ENCODE peak calls at places on chromosomes 16 and 17, in nine cellular contexts. O is OCI-M1; F is Calu3; D is CD4-positive, alpha-beta memory T cell; K is cardiac muscle cell; T is HEK293T; H is activated T-helper 1 cell treated with Interleukin-2 at 50 U/mL for 16 hours; S is endothelial cell; I is WERI-Rb-1. N is an unnamed sample.
A peak's percentile ranks its signal among the peaks of the same experiment; 100 is the strongest.

GRCh38 chr17:29789186-29790170 is 140.6 kb downstream of the SSH2 start:
- DNase-seq in T (no peak), F (no peak), K (peak; percentile 85), O (peak; percentile 80), S (no peak), D (no peak), H (no peak), I (no peak), N (no peak)

GRCh38 chr17:81608605-81609004 is 28.3 kb downstream of the NPLOC4 start:
- DNase-seq in O (no peak), T (no peak), H (no peak), K (no peak), F (no peak), D (no peak), I (no peak), S (no peak), N (no peak)

GRCh38 chr16:86318119-86318518 is 192.2 kb upstream of the FOXF1 start:
- DNase-seq in T (no peak), S (no peak), F (no peak), H (no peak), K (no peak), I (peak; percentile 16), D (no peak), O (no peak), N (no peak)

GRCh38 chr17:55811536-55811935 is 60.7 kb downstream of the PCTP start:
- DNase-seq in O (no peak), I (no peak), S (no peak), F (no peak), H (no peak), D (no peak), T (no peak), K (no peak), N (no peak)

GRCh38 chr16:67447508-67448076 is 16.7 kb downstream of the HSD11B2 start:
- DNase-seq in S (peak; percentile 45), K (peak; percentile 89), T (peak; percentile 67), O (peak; percentile 72), D (peak; percentile 42), F (peak; percentile 87), I (peak; percentile 71), H (peak; percentile 18), N (peak; percentile 64)

GRCh38 chr16:2776500-2777139 is 460 bp downstream of the ELOB start:
- DNase-seq in H (peak; percentile 22), S (peak; percentile 28), T (no peak), I (no peak), F (no peak), D (no peak), K (no peak), O (peak; percentile 54), N (no peak)

GRCh38 chr16:85112364-85112763 is at the start of gene CIBAR2:
- DNase-seq in T (no peak), S (no peak), F (peak; percentile 28), O (no peak), I (no peak), H (no peak), D (no peak), K (no peak), N (no peak)

GRCh38 chr17:57107498-57108101 is 22.6 kb downstream of the AKAP1 start:
- DNase-seq in S (no peak), D (no peak), T (no peak), I (no peak), H (no peak), F (peak; percentile 69), K (no peak), O (no peak), N (no peak)

GRCh38 chr17:71412803-71413202 is 708.0 kb upstream of the SOX9 start:
- DNase-seq in H (no peak), K (peak; percentile 85), T (no peak), I (no peak), D (no peak), F (peak; percentile 55), O (no peak), S (no peak), N (no peak)

GRCh38 chr16:23423496-23424049 is 29.4 kb downstream of the COG7 start:
- DNase-seq in F (peak; percentile 60), K (peak; percentile 93), T (no peak), S (no peak), D (no peak), H (no peak), O (no peak), I (no peak), N (no peak)

GRCh38 chr17:50564916-50565315 is 4.4 kb downstream of the CACNA1G start:
- DNase-seq in H (no peak), S (no peak), K (peak; percentile 86), D (peak; percentile 23), F (no peak), I (peak; percentile 61), T (no peak), O (peak; percentile 64), N (no peak)

GRCh38 chr17:68832140-68832871 is 122.9 kb downstream of the ABCA8 start:
- DNase-seq in O (no peak), T (no peak), D (no peak), F (no peak), I (no peak), H (no peak), S (no peak), K (no peak), N (no peak)

GRCh38 chr16:85216522-85217375 is 104.5 kb upstream of the CIBAR2 start:
- DNase-seq in K (no peak), T (no peak), H (no peak), I (peak; percentile 66), O (no peak), F (no peak), D (no peak), S (no peak), N (no peak)

GRCh38 chr17:1162116-1162855 is 17.5 kb downstream of the ABR start:
- DNase-seq in K (no peak), D (no peak), I (no peak), T (no peak), O (no peak), F (no peak), S (no peak), H (no peak), N (no peak)

GRCh38 chr17:80110927-80111701 is 9.7 kb downstream of the GAA start:
- DNase-seq in D (no peak), F (no peak), T (no peak), O (no peak), H (no peak), I (peak; percentile 88), S (no peak), K (no peak), N (no peak)

GRCh38 chr17:13542612-13543011 is 59.1 kb downstream of the HS3ST3A1 start:
- DNase-seq in S (no peak), I (no peak), O (no peak), K (no peak), H (no peak), F (no peak), D (no peak), T (no peak), N (no peak)

GRCh38 chr17:49201481-49201927 is 8.9 kb downstream of the GNGT2 start:
- DNase-seq in D (no peak), I (peak; percentile 99), T (no peak), K (peak; percentile 76), F (no peak), H (no peak), O (no peak), S (no peak), N (no peak)

GRCh38 chr17:66317629-66318028 is 15.2 kb downstream of the PRKCA start:
- DNase-seq in T (no peak), D (no peak), O (no peak), I (no peak), H (no peak), K (no peak), S (no peak), F (no peak), N (no peak)

GRCh38 chr16:58222532-58223316 is 24.8 kb upstream of the CSNK2A2 start:
- DNase-seq in O (no peak), S (no peak), T (no peak), D (no peak), F (peak; percentile 78), K (peak; percentile 6), I (no peak), H (no peak), N (no peak)